ENCODE peak calls at places on chromosomes 4 and X, in six cellular contexts. X is fibroblast of lung, C is left lung, Q is pancreas, M is heart left ventricle, V is spleen. J is an unnamed sample. For H3K4me1, the result is how much of the 10 kb centered on the place peaks cover.

GRCh38 chr4:113504422-113504821 is 257.1 kb downstream of the CAMK2D start:
- DNase-seq in X (no peak), C (no peak), Q (no peak), M (no peak), V (no peak), J (no peak)

GRCh38 chr4:89283226-89283974 is 24.2 kb downstream of the GPRIN3 start:
- DNase-seq in X (peak), C (no peak), Q (no peak), M (no peak), V (no peak), J (no peak)

GRCh38 chr4:6112606-6113290 is 87.6 kb downstream of the JAKMIP1 start:
- DNase-seq in X (no peak), C (no peak), Q (no peak), M (no peak), V (no peak), J (no peak)

GRCh38 chr4:129148892-129149291 is 52.9 kb downstream of the C4orf33 start:
- DNase-seq in X (no peak), C (no peak), Q (no peak), M (no peak), V (no peak), J (no peak)

GRCh38 chrX:134737721-134738369 is 79.6 kb upstream of the PLAC1 start:
- DNase-seq in X (no peak), C (no peak), Q (no peak), M (no peak), V (no peak), J (no peak)

GRCh38 chr4:20266215-20267082 is 14.7 kb downstream of the SLIT2 start:
- DNase-seq in X (peak), C (no peak), Q (no peak), M (no peak), V (no peak), J (no peak)

GRCh38 chrX:49041683-49042529 is 1.3 kb downstream of the TFE3 start:
- DNase-seq in X (peak), C (no peak), Q (no peak), M (no peak), V (no peak), J (no peak)

GRCh38 chr4:4837316-4837715 is 22.1 kb upstream of the MSX1 start:
- DNase-seq in X (no peak), C (no peak), Q (no peak), M (no peak), V (no peak), J (no peak)

GRCh38 chr4:48792348-48793006 is 12.4 kb upstream of the FRYL start:
- DNase-seq in X (no peak), C (no peak), Q (no peak), M (no peak), V (no peak), J (no peak)

GRCh38 chr4:78288327-78288726 is 231.2 kb downstream of the FRAS1 start:
- DNase-seq in X (no peak), C (no peak), Q (no peak), M (no peak), V (no peak), J (no peak)

GRCh38 chr4:71472946-71473345 is 134.1 kb downstream of the SLC4A4 start:
- DNase-seq in X (peak), C (no peak), Q (no peak), M (no peak), V (no peak), J (no peak)

GRCh38 chrX:119492463-119492862 is 24.2 kb downstream of the SLC25A5 start:
- DNase-seq in X (no peak), C (no peak), Q (no peak), M (no peak), V (no peak), J (no peak)

GRCh38 chr4:147570616-147571015 is 46.6 kb upstream of the TMEM184C start:
- DNase-seq in X (peak), C (no peak), Q (no peak), M (no peak), V (no peak), J (no peak)

GRCh38 chrX:140817943-140818342 is 108.4 kb downstream of the LINC00632 start:
- DNase-seq in X (peak), C (no peak), Q (no peak), M (no peak), V (no peak), J (no peak)

GRCh38 chrX:72735561-72735960 is 21.5 kb upstream of the PHKA1 start:
- DNase-seq in X (peak), C (no peak), Q (no peak), M (no peak), V (no peak), J (no peak)

GRCh38 chrX:152844256-152844655 is 13.4 kb downstream of the NSDHL start:
- DNase-seq in X (no peak), C (no peak), Q (no peak), M (no peak), V (no peak), J (no peak)

GRCh38 chr4:56424697-56425514 is 10.5 kb downstream of the PPAT start:
- DNase-seq in X (peak), C (no peak), Q (no peak), M (no peak), V (no peak), J (no peak)

GRCh38 chr4:16007471-16008095 is 44.6 kb upstream of the FGFBP2 start:
- DNase-seq in X (no peak), C (no peak), Q (no peak), M (no peak), V (no peak), J (no peak)

GRCh38 chr4:123676550-123677229 is 280.1 kb downstream of the SPRY1 start:
- DNase-seq in X (no peak), C (no peak), Q (peak), M (no peak), V (no peak), J (no peak)

GRCh38 chr4:156829194-156829593 is 142.4 kb downstream of the PDGFC start:
- DNase-seq in X (peak), C (no peak), Q (no peak), M (no peak), V (no peak), J (peak)

GRCh38 chr4:110172972-110173371 is 25.4 kb downstream of the ELOVL6 start:
- DNase-seq in X (no peak), C (no peak), Q (no peak), M (no peak), V (no peak), J (no peak)

GRCh38 chr4:89247951-89248350 is 59.6 kb downstream of the GPRIN3 start:
- DNase-seq in X (no peak), C (no peak), Q (peak), M (no peak), V (no peak), J (no peak)

GRCh38 chr4:61298178-61298740 is 98.1 kb downstream of the ADGRL3 start:
- DNase-seq in X (no peak), C (no peak), Q (no peak), M (no peak), V (no peak), J (no peak)

GRCh38 chrX:6279277-6279909 is 50.7 kb upstream of the NLGN4X start:
- DNase-seq in X (no peak), C (no peak), Q (no peak), M (no peak), V (no peak), J (no peak)

GRCh38 chr4:101556845-101557244 is 209.5 kb upstream of the PPP3CA start:
- DNase-seq in X (no peak), C (no peak), Q (no peak), M (no peak), V (no peak), J (no peak)

GRCh38 chrX:42143866-42144592 is 220.7 kb upstream of the CASK start:
- DNase-seq in X (no peak), C (no peak), Q (no peak), M (no peak), V (no peak), J (no peak)

GRCh38 chr4:182258441-182259031 is 15.3 kb downstream of the TENM3 start:
- DNase-seq in X (no peak), C (no peak), Q (no peak), M (no peak), V (no peak), J (no peak)

DNA sequence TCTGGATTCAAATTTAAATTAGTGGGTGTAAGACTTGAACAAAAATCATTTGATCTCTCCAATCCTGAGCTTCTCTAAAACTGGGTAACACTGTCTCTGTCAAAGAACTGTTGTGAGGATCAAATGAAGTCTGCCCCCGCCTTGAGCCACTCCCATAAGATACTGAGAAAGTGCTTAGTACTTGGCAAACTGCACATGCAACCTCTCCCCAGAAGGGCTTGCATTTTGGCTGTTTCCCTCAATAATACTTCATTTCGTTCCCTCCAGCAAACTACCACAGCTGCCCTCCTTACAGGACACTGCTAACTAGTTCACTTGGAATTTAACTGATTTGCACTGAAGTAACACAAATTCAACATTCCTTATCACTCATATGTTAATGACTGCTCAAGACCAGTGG is 79.8 kb downstream of the APBB2 start:
- DNase-seq in X (peak), C (no peak), Q (no peak), M (no peak), V (no peak), J (no peak)
- H3K4me1 ChIP-seq in X (under half), C (under half), Q (under half), M (under half), V (under half), J (under half)

DNA sequence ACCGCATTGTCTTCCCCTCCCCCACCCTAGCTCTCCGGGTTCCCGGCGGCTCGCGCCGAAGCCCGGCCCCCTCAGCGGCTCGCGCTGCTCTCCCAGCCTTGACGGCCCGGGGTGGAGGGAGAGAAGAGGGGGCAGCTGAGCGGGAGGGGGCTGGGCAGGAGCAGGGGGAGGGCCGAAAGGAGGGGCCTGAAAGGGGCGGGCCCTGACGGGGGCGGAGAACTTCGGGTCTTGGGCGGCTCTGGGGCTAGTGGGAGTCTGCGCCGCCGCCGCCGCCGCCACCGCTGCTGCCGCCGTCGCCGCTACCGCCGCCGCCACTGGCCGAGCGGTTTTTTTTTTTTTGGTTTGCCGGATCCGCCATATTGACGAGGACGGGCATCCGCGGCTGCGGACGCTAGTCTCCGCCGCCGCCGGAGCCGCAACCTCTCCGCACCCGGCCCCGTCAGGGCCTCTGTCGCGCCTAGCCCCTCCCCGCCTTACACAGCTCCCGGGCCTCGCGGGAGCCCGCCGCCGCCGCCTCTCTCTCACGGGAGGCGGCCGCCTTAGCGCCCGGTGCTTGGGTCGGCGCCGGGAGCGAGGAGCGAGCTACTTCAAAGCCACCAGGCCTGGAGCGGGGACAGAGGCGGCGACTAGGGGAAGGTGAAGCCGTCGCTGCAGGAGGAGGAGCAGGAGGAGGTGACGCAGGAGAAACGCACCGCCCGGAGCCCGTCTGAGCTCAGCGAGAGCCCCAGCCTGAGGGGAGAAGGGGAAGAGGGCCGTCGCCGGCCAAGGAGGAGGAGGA is at the start of gene USP9X:
- DNase-seq in X (peak), C (peak), Q (peak), M (peak), V (peak), J (peak)
- TF ChIP-seq CTCF in X (no peak), C (no peak), Q (no peak), M (no peak), V (no peak), J (no peak)

DNA sequence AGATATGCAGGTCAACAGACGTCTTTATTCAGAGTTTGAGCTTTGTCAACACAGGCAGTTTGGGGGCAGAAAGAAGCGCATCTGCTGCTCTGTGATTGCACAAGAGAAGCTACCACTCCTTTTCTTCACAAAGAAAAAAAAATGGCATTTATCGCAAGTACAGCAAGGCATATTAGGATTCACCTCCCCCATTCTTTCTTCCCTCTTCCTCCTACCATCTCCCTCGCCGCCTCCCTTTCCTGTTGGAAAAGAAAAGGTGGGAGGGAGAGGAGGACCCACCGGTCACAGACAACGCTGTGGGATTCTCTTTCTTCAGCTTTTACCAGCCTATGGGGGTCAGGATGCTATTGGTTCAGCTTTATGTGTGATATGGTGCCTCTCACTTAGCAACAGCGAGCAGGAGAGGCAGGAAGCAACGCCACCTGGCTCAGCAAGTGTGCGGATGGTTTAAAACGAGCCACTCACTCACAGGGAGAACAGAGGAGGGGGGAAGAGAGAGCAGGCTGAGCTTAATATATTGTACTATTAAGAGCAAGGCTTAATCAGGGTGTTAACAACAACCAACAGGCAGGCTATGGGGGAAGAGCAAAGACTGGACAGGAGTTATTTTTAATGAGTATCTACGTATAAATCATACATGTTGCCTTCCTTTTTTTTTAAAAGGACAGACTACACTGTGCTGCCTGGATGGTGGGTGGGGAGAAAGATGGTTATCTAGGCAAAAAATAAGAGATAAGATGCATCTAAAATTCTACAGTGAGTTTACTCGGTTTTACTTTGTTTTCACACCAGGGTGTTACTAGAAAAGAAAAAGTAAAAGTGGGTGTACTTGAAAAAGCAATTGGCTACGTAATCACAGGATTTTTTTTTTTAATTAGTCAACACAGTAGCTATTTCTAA is 104.7 kb downstream of the MAML3 start:
- DNase-seq in X (peak), C (no peak), Q (peak), M (peak), V (peak), J (peak)
- H3K4me1 ChIP-seq in X (under half), C (under half), Q (under half), M (under half), V (half or more), J (under half)

GRCh38 chrX:97522307-97522706 is 638.6 kb downstream of the RPA4 start:
- DNase-seq in X (no peak), C (no peak), Q (no peak), M (no peak), V (no peak), J (no peak)
- TF ChIP-seq CTCF in X (no peak), C (no peak), Q (no peak), M (no peak), V (no peak), J (no peak)

GRCh38 chr4:38236503-38236902 is 276.3 kb downstream of the PTTG2 start:
- DNase-seq in X (no peak), C (no peak), Q (no peak), M (no peak), V (no peak), J (no peak)

GRCh38 chr4:38237139-38237538 is 276.9 kb downstream of the PTTG2 start:
- DNase-seq in X (peak), C (no peak), Q (no peak), M (no peak), V (no peak), J (no peak)

GRCh38 chr4:38233727-38234478 is 273.7 kb downstream of the PTTG2 start:
- DNase-seq in X (no peak), C (no peak), Q (peak), M (no peak), V (no peak), J (no peak)

GRCh38 chr4:38235338-38235737 is 275.1 kb downstream of the PTTG2 start:
- DNase-seq in X (no peak), C (no peak), Q (no peak), M (no peak), V (no peak), J (no peak)

GRCh38 chr4:38236003-38236402 is 275.8 kb downstream of the PTTG2 start:
- DNase-seq in X (no peak), C (no peak), Q (peak), M (no peak), V (no peak), J (no peak)
- H3K4me1 ChIP-seq in X (under half), C (under half), Q (under half), M (under half), V (under half), J (under half)

GRCh38 chr4:54882616-54883015 is 224.9 kb downstream of the KIT start:
- DNase-seq in X (no peak), C (no peak), Q (no peak), M (no peak), V (no peak), J (no peak)
- TF ChIP-seq CTCF in X (no peak), C (no peak), Q (no peak), M (no peak), V (no peak), J (no peak)

DNA sequence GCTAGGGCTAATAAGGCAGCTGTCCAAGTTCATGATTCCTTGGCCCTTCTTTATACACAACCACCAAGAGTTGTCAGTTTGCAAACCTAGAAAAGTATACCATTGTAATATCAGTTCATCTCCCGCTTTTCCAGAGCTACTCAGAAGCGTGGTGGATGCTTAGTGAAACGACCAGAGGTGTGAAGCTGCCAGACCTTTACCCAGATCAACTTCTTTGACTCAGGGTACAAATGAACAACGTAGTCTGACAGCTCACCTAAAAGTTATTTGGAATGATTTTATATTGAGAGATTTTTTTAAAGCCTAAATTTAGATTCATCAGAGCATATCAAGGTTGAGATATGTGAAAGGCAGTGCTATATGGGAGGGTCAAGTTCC is 169.7 kb downstream of the CBR4 start:
- DNase-seq in X (no peak), C (no peak), Q (no peak), M (no peak), V (no peak), J (no peak)
- H3K4me1 ChIP-seq in X (under half), C (under half), Q (under half), M (under half), V (under half), J (under half)